ENCODE peak calls at places on chromosomes 11 and 22, in seven cellular contexts. I, W, U, Y, G, D and M are unnamed samples.

GRCh38 chr11:95415837-95416288 is 184.9 kb upstream of the SESN3 start:
- DNase-seq in I (no peak), W (peak; percentile 61), U (no peak), Y (no peak), G (no peak), D (no peak), M (no peak)

GRCh38 chr22:39732625-39733024 is 160.9 kb downstream of the ENTHD1 start:
- DNase-seq in I (no peak), W (no peak), U (no peak), Y (no peak), G (no peak), D (no peak), M (no peak)

GRCh38 chr11:120272303-120272702 is 32.4 kb downstream of the POU2F3 start:
- DNase-seq in I (no peak), W (no peak), U (no peak), Y (no peak), G (no peak), D (no peak), M (no peak)

GRCh38 chr11:19714093-19714386 is 1.4 kb downstream of the NAV2 start:
- DNase-seq in I (no peak), W (no peak), U (no peak), Y (peak; percentile 59), G (peak; percentile 67), D (no peak), M (no peak)

GRCh38 chr11:1335264-1335810 is 25.9 kb upstream of the TOLLIP start:
- DNase-seq in I (no peak), W (peak; percentile 5), U (no peak), Y (peak; percentile 15), G (no peak), D (no peak), M (no peak)

GRCh38 chr11:31977343-31977742 is 113.5 kb upstream of the RCN1 start:
- DNase-seq in I (no peak), W (no peak), U (no peak), Y (no peak), G (no peak), D (no peak), M (no peak)

GRCh38 chr11:18578975-18579598 is 9.4 kb downstream of the UEVLD start:
- DNase-seq in I (peak; percentile 93), W (peak; percentile 20), U (no peak), Y (no peak), G (no peak), D (no peak), M (no peak)

GRCh38 chr11:72828081-72828567 is 13.9 kb downstream of the ATG16L2 start:
- DNase-seq in I (no peak), W (no peak), U (no peak), Y (no peak), G (no peak), D (no peak), M (no peak)

GRCh38 chr11:77821349-77821851 is 456 bp downstream of the AAMDC start:
- DNase-seq in I (peak; percentile 20), W (peak; percentile 18), U (no peak), Y (peak; percentile 51), G (no peak), D (no peak), M (peak; percentile 43)

GRCh38 chr11:57458060-57458409 is 2.3 kb upstream of the RTN4RL2 start:
- DNase-seq in I (no peak), W (no peak), U (no peak), Y (no peak), G (peak; percentile 67), D (no peak), M (no peak)

GRCh38 chr11:35367491-35367890 is 51.9 kb downstream of the SLC1A2 start:
- DNase-seq in I (no peak), W (no peak), U (no peak), Y (no peak), G (no peak), D (no peak), M (no peak)

GRCh38 chr11:34976496-34976895 is 60.1 kb downstream of the PDHX start:
- DNase-seq in I (no peak), W (no peak), U (no peak), Y (no peak), G (no peak), D (no peak), M (no peak)

GRCh38 chr11:134393638-134394037 is 18.4 kb downstream of the B3GAT1 start:
- DNase-seq in I (peak; percentile 13), W (peak; percentile 74), U (peak; percentile 2), Y (peak; percentile 81), G (no peak), D (no peak), M (peak; percentile 87)

GRCh38 chr11:96228472-96228871 is 114.5 kb downstream of the MAML2 start:
- DNase-seq in I (peak; percentile 68), W (no peak), U (peak; percentile 16), Y (no peak), G (no peak), D (no peak), M (no peak)

GRCh38 chr22:38214248-38215056 is 12.7 kb downstream of the MAFF start:
- DNase-seq in I (no peak), W (peak; percentile 92), U (no peak), Y (peak; percentile 85), G (peak; percentile 95), D (no peak), M (peak; percentile 92)
- TF ChIP-seq JUND in I (no peak), W (no peak), U (no peak), Y (no peak), G (no peak), D (no peak), M (no peak)

DNA sequence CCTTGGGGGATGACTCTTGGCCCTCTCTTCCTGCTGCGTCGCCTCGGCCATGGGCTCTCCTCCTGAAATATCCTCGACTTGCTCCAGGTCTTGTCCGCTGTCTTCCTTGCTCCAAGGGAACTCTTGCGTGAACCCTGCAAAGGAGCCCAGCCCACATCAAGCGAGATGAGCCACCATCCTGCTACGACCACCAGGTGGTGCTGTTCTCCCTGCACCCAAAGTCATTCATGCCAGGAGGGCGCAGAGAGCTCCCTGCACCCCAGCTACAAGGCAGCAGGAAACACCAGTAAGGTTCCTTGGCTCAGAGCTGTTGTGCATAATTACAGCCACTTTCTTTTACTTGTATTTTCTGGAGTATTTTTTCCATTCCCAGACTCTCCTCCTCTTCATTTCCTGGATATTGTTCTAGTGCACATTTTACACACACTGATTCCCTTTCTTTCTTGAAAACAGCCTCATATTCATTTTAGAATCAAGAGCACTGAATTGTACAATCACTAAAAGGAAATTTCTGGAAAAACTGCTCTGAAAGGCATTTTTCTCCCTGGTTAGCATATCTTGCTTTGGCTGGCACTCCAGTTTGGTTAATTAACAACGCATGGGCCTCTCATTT is 397.6 kb downstream of the OPCML start:
- DNase-seq in I (peak; percentile 39), W (peak; percentile 50), U (no peak), Y (peak; percentile 68), G (peak; percentile 83), D (peak; percentile 16), M (peak; percentile 90)
- TF ChIP-seq JUND in I (no peak), W (no peak), U (no peak), Y (no peak), G (peak; percentile 31), D (no peak), M (no peak)

GRCh38 chr11:68008381-68009337 is 1.5 kb upstream of the ALDH3B1 start:
- DNase-seq in I (no peak), W (no peak), U (no peak), Y (peak; percentile 75), G (no peak), D (no peak), M (no peak)

GRCh38 chr11:68010058-68011041 is at the start of gene ALDH3B1:
- DNase-seq in I (peak; percentile 73), W (peak; percentile 73), U (peak; percentile 60), Y (peak; percentile 52), G (peak; percentile 72), D (no peak), M (peak; percentile 93)

GRCh38 chr11:68007498-68008380 is 2.4 kb upstream of the ALDH3B1 start:
- DNase-seq in I (no peak), W (no peak), U (no peak), Y (no peak), G (no peak), D (no peak), M (no peak)

GRCh38 chr11:68011046-68011943 is 1.2 kb downstream of the ALDH3B1 start:
- DNase-seq in I (no peak), W (no peak), U (no peak), Y (no peak), G (no peak), D (no peak), M (no peak)

GRCh38 chr11:68009391-68010000 is 631 bp upstream of the ALDH3B1 start:
- DNase-seq in I (no peak), W (peak; percentile 37), U (no peak), Y (no peak), G (no peak), D (no peak), M (no peak)
- TF ChIP-seq JUND in I (no peak), W (peak; percentile 67), U (no peak), Y (no peak), G (no peak), D (no peak), M (no peak)

GRCh38 chr11:47373876-47374820 is 4.2 kb downstream of the SPI1 start:
- DNase-seq in I (peak; percentile 60), W (peak; percentile 81), U (peak; percentile 60), Y (peak; percentile 92), G (peak; percentile 93), D (no peak), M (peak; percentile 82)
- TF ChIP-seq JUND in I (no peak), W (peak; percentile 63), U (no peak), Y (no peak), G (peak; percentile 25), D (no peak), M (no peak)